ENCODE peak calls at places on chromosomes 13 and 19, in eight cellular contexts. One of them, this sample, is unnamed.
A peak's percentile ranks its signal among the peaks of the same experiment; 100 is the strongest.

GRCh38 chr19:38805180-38805579 is 7.6 kb downstream of the LGALS4 start:
- DNase-seq in heart right ventricle: no peak
- DNase-seq in astrocyte of the spinal cord: no peak
- DNase-seq in breast epithelium: no peak
- DNase-seq in mesenchymal stem cell: no peak
- DNase-seq in skeletal muscle cell: no peak
- DNase-seq in cardiac fibroblast: peak; percentile 13
- DNase-seq in PC-9: no peak
- DNase-seq in this sample: no peak

GRCh38 chr13:30796132-30796832 is 60.9 kb downstream of the ALOX5AP start:
- DNase-seq in heart right ventricle: no peak
- DNase-seq in astrocyte of the spinal cord: peak; percentile 61
- DNase-seq in breast epithelium: no peak
- DNase-seq in mesenchymal stem cell: peak; percentile 70
- DNase-seq in skeletal muscle cell: no peak
- DNase-seq in cardiac fibroblast: peak; percentile 62
- DNase-seq in PC-9: peak; percentile 62
- DNase-seq in this sample: no peak

GRCh38 chr19:17281391-17282304 is at the start of gene ANKLE1:
- DNase-seq in heart right ventricle: peak; percentile 29
- DNase-seq in astrocyte of the spinal cord: no peak
- DNase-seq in breast epithelium: no peak
- DNase-seq in mesenchymal stem cell: no peak
- DNase-seq in skeletal muscle cell: no peak
- DNase-seq in cardiac fibroblast: no peak
- DNase-seq in PC-9: no peak
- DNase-seq in this sample: peak; percentile 65

GRCh38 chr13:97175041-97175440 is 47.1 kb upstream of the MBNL2 start:
- DNase-seq in heart right ventricle: no peak
- DNase-seq in astrocyte of the spinal cord: no peak
- DNase-seq in breast epithelium: no peak
- DNase-seq in mesenchymal stem cell: no peak
- DNase-seq in skeletal muscle cell: no peak
- DNase-seq in cardiac fibroblast: no peak
- DNase-seq in PC-9: no peak
- DNase-seq in this sample: no peak

GRCh38 chr13:99269627-99270252 is 11.6 kb upstream of the GPR18 start:
- DNase-seq in heart right ventricle: no peak
- DNase-seq in astrocyte of the spinal cord: peak; percentile 76
- DNase-seq in breast epithelium: no peak
- DNase-seq in mesenchymal stem cell: peak; percentile 75
- DNase-seq in skeletal muscle cell: peak; percentile 36
- DNase-seq in cardiac fibroblast: peak; percentile 78
- DNase-seq in PC-9: no peak
- DNase-seq in this sample: no peak

GRCh38 chr13:83765796-83766195 is 116.5 kb downstream of the SLITRK1 start:
- DNase-seq in heart right ventricle: no peak
- DNase-seq in astrocyte of the spinal cord: no peak
- DNase-seq in breast epithelium: no peak
- DNase-seq in mesenchymal stem cell: no peak
- DNase-seq in skeletal muscle cell: no peak
- DNase-seq in cardiac fibroblast: no peak
- DNase-seq in PC-9: no peak
- DNase-seq in this sample: no peak

GRCh38 chr13:73248711-73249580 is 190.1 kb downstream of the KLF5 start:
- DNase-seq in heart right ventricle: no peak
- DNase-seq in astrocyte of the spinal cord: no peak
- DNase-seq in breast epithelium: no peak
- DNase-seq in mesenchymal stem cell: peak; percentile 73
- DNase-seq in skeletal muscle cell: no peak
- DNase-seq in cardiac fibroblast: peak; percentile 23
- DNase-seq in PC-9: peak; percentile 60
- DNase-seq in this sample: peak; percentile 71

GRCh38 chr19:43467276-43467675 is 1.9 kb upstream of the LYPD3 start:
- DNase-seq in heart right ventricle: no peak
- DNase-seq in astrocyte of the spinal cord: no peak
- DNase-seq in breast epithelium: no peak
- DNase-seq in mesenchymal stem cell: no peak
- DNase-seq in skeletal muscle cell: no peak
- DNase-seq in cardiac fibroblast: no peak
- DNase-seq in PC-9: no peak
- DNase-seq in this sample: no peak

GRCh38 chr13:71017607-71018006 is 849.4 kb downstream of the DACH1 start:
- DNase-seq in heart right ventricle: no peak
- DNase-seq in astrocyte of the spinal cord: no peak
- DNase-seq in breast epithelium: no peak
- DNase-seq in mesenchymal stem cell: no peak
- DNase-seq in skeletal muscle cell: no peak
- DNase-seq in cardiac fibroblast: no peak
- DNase-seq in PC-9: no peak
- DNase-seq in this sample: no peak

GRCh38 chr19:31071157-31071855 is 277.9 kb downstream of the TSHZ3 start:
- DNase-seq in heart right ventricle: no peak
- DNase-seq in astrocyte of the spinal cord: no peak
- DNase-seq in breast epithelium: no peak
- DNase-seq in mesenchymal stem cell: no peak
- DNase-seq in skeletal muscle cell: peak; percentile 34
- DNase-seq in cardiac fibroblast: no peak
- DNase-seq in PC-9: no peak
- DNase-seq in this sample: no peak

GRCh38 chr13:66888698-66889097 is 341.4 kb downstream of the PCDH9 start:
- DNase-seq in heart right ventricle: no peak
- DNase-seq in astrocyte of the spinal cord: no peak
- DNase-seq in breast epithelium: no peak
- DNase-seq in mesenchymal stem cell: peak; percentile 16
- DNase-seq in skeletal muscle cell: no peak
- DNase-seq in cardiac fibroblast: peak; percentile 5
- DNase-seq in PC-9: no peak
- DNase-seq in this sample: no peak

GRCh38 chr19:19568802-19569756 is 31.0 kb downstream of the CILP2 start:
- DNase-seq in heart right ventricle: no peak
- DNase-seq in astrocyte of the spinal cord: peak; percentile 30
- DNase-seq in breast epithelium: no peak
- DNase-seq in mesenchymal stem cell: no peak
- DNase-seq in skeletal muscle cell: no peak
- DNase-seq in cardiac fibroblast: peak; percentile 15
- DNase-seq in PC-9: peak; percentile 64
- DNase-seq in this sample: no peak

GRCh38 chr19:12720851-12721655 is 2.7 kb downstream of the TNPO2 start:
- DNase-seq in heart right ventricle: peak; percentile 34
- DNase-seq in astrocyte of the spinal cord: peak; percentile 17
- DNase-seq in breast epithelium: no peak
- DNase-seq in mesenchymal stem cell: peak; percentile 29
- DNase-seq in skeletal muscle cell: no peak
- DNase-seq in cardiac fibroblast: peak; percentile 35
- DNase-seq in PC-9: no peak
- DNase-seq in this sample: no peak

GRCh38 chr13:30002577-30002976 is 152.2 kb upstream of the UBL3 start:
- DNase-seq in heart right ventricle: no peak
- DNase-seq in astrocyte of the spinal cord: peak; percentile 63
- DNase-seq in breast epithelium: no peak
- DNase-seq in mesenchymal stem cell: peak; percentile 72
- DNase-seq in skeletal muscle cell: peak; percentile 57
- DNase-seq in cardiac fibroblast: peak; percentile 33
- DNase-seq in PC-9: peak; percentile 17
- DNase-seq in this sample: no peak

GRCh38 chr13:82848766-82849165 is 1033.5 kb downstream of the SLITRK1 start:
- DNase-seq in heart right ventricle: no peak
- DNase-seq in astrocyte of the spinal cord: no peak
- DNase-seq in breast epithelium: no peak
- DNase-seq in mesenchymal stem cell: no peak
- DNase-seq in skeletal muscle cell: no peak
- DNase-seq in cardiac fibroblast: no peak
- DNase-seq in PC-9: no peak
- DNase-seq in this sample: no peak

GRCh38 chr19:6767081-6767356 is 216 bp downstream of the SH2D3A start:
- DNase-seq in heart right ventricle: no peak
- DNase-seq in astrocyte of the spinal cord: no peak
- DNase-seq in breast epithelium: no peak
- DNase-seq in mesenchymal stem cell: no peak
- DNase-seq in skeletal muscle cell: no peak
- DNase-seq in cardiac fibroblast: no peak
- DNase-seq in PC-9: no peak
- DNase-seq in this sample: peak; percentile 68
- H3K4me3 ChIP-seq in heart right ventricle: peak overlapping the region; percentile 45
- H3K4me3 ChIP-seq in astrocyte of the spinal cord: no peak overlapping the region
- H3K4me3 ChIP-seq in breast epithelium: peak overlapping the region; percentile 17
- H3K4me3 ChIP-seq in mesenchymal stem cell: no peak overlapping the region
- H3K4me3 ChIP-seq in skeletal muscle cell: peak overlapping the region; percentile 31
- H3K4me3 ChIP-seq in cardiac fibroblast: peak overlapping the region; percentile 23
- H3K4me3 ChIP-seq in PC-9: peak overlapping the region; percentile 74
- H3K4me3 ChIP-seq in this sample: peak overlapping the region; percentile 61

GRCh38 chr19:54673222-54673621 is 10.4 kb downstream of the LILRB4 start:
- DNase-seq in heart right ventricle: no peak
- DNase-seq in astrocyte of the spinal cord: no peak
- DNase-seq in breast epithelium: no peak
- DNase-seq in mesenchymal stem cell: no peak
- DNase-seq in skeletal muscle cell: no peak
- DNase-seq in cardiac fibroblast: no peak
- DNase-seq in PC-9: no peak
- DNase-seq in this sample: no peak

GRCh38 chr19:54682306-54682705 is 19.5 kb downstream of the LILRB4 start:
- DNase-seq in heart right ventricle: no peak
- DNase-seq in astrocyte of the spinal cord: no peak
- DNase-seq in breast epithelium: no peak
- DNase-seq in mesenchymal stem cell: no peak
- DNase-seq in skeletal muscle cell: no peak
- DNase-seq in cardiac fibroblast: no peak
- DNase-seq in PC-9: no peak
- DNase-seq in this sample: no peak

GRCh38 chr19:54674021-54674617 is 11.3 kb downstream of the LILRB4 start:
- DNase-seq in heart right ventricle: no peak
- DNase-seq in astrocyte of the spinal cord: no peak
- DNase-seq in breast epithelium: no peak
- DNase-seq in mesenchymal stem cell: no peak
- DNase-seq in skeletal muscle cell: no peak
- DNase-seq in cardiac fibroblast: peak; percentile 42
- DNase-seq in PC-9: peak; percentile 14
- DNase-seq in this sample: no peak

GRCh38 chr19:54677217-54677616 is 14.4 kb downstream of the LILRB4 start:
- DNase-seq in heart right ventricle: no peak
- DNase-seq in astrocyte of the spinal cord: no peak
- DNase-seq in breast epithelium: no peak
- DNase-seq in mesenchymal stem cell: no peak
- DNase-seq in skeletal muscle cell: no peak
- DNase-seq in cardiac fibroblast: no peak
- DNase-seq in PC-9: no peak
- DNase-seq in this sample: no peak
- H3K4me3 ChIP-seq in heart right ventricle: no peak overlapping the region
- H3K4me3 ChIP-seq in astrocyte of the spinal cord: no peak overlapping the region
- H3K4me3 ChIP-seq in breast epithelium: no peak overlapping the region
- H3K4me3 ChIP-seq in mesenchymal stem cell: no peak overlapping the region
- H3K4me3 ChIP-seq in skeletal muscle cell: no peak overlapping the region
- H3K4me3 ChIP-seq in cardiac fibroblast: no peak overlapping the region
- H3K4me3 ChIP-seq in PC-9: no peak overlapping the region
- H3K4me3 ChIP-seq in this sample: no peak overlapping the region

DNA sequence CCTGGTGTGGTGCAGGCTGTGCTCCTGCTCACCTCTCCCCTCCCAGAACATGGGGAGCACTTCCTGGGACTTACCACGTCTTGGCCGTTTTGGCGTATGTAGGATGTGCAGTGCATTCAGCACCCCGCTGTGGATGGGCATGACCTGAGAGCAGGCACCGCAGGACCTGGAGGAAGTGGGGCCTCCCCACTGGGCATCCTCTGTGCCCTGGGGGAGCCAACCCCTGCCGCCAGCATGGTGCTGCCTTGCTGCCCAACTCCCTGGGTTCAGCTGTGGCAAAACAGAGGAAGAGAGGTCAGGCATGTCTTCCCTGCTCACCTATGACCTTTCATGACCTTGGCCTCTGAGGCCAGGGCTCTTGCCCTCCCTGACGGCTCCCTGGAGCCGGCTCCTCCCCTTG is 103.5 kb downstream of the RAB20 start:
- DNase-seq in heart right ventricle: no peak
- DNase-seq in astrocyte of the spinal cord: no peak
- DNase-seq in breast epithelium: no peak
- DNase-seq in mesenchymal stem cell: no peak
- DNase-seq in skeletal muscle cell: no peak
- DNase-seq in cardiac fibroblast: no peak
- DNase-seq in PC-9: no peak
- DNase-seq in this sample: no peak
- H3K4me3 ChIP-seq in heart right ventricle: no peak overlapping the region
- H3K4me3 ChIP-seq in astrocyte of the spinal cord: no peak overlapping the region
- H3K4me3 ChIP-seq in breast epithelium: no peak overlapping the region
- H3K4me3 ChIP-seq in mesenchymal stem cell: no peak overlapping the region
- H3K4me3 ChIP-seq in skeletal muscle cell: no peak overlapping the region
- H3K4me3 ChIP-seq in cardiac fibroblast: no peak overlapping the region
- H3K4me3 ChIP-seq in PC-9: no peak overlapping the region
- H3K4me3 ChIP-seq in this sample: no peak overlapping the region

GRCh38 chr13:113123226-113124150 is 889 bp downstream of the F10 start:
- DNase-seq in heart right ventricle: no peak
- DNase-seq in astrocyte of the spinal cord: no peak
- DNase-seq in breast epithelium: peak; percentile 27
- DNase-seq in mesenchymal stem cell: no peak
- DNase-seq in skeletal muscle cell: no peak
- DNase-seq in cardiac fibroblast: no peak
- DNase-seq in PC-9: no peak
- DNase-seq in this sample: no peak
- H3K4me3 ChIP-seq in heart right ventricle: peak overlapping the region; percentile 37
- H3K4me3 ChIP-seq in astrocyte of the spinal cord: peak overlapping the region; percentile 23
- H3K4me3 ChIP-seq in breast epithelium: peak overlapping the region; percentile 32
- H3K4me3 ChIP-seq in mesenchymal stem cell: peak overlapping the region; percentile 66
- H3K4me3 ChIP-seq in skeletal muscle cell: no peak overlapping the region
- H3K4me3 ChIP-seq in cardiac fibroblast: no peak overlapping the region
- H3K4me3 ChIP-seq in PC-9: no peak overlapping the region
- H3K4me3 ChIP-seq in this sample: no peak overlapping the region

GRCh38 chr19:2253106-2254051 is 2.8 kb downstream of the JSRP1 start:
- DNase-seq in heart right ventricle: no peak
- DNase-seq in astrocyte of the spinal cord: no peak
- DNase-seq in breast epithelium: no peak
- DNase-seq in mesenchymal stem cell: no peak
- DNase-seq in skeletal muscle cell: no peak
- DNase-seq in cardiac fibroblast: no peak
- DNase-seq in PC-9: no peak
- DNase-seq in this sample: peak; percentile 54
- H3K4me3 ChIP-seq in heart right ventricle: peak overlapping the region; percentile 33
- H3K4me3 ChIP-seq in astrocyte of the spinal cord: no peak overlapping the region
- H3K4me3 ChIP-seq in breast epithelium: no peak overlapping the region
- H3K4me3 ChIP-seq in mesenchymal stem cell: peak overlapping the region; percentile 18
- H3K4me3 ChIP-seq in skeletal muscle cell: no peak overlapping the region
- H3K4me3 ChIP-seq in cardiac fibroblast: no peak overlapping the region
- H3K4me3 ChIP-seq in PC-9: no peak overlapping the region
- H3K4me3 ChIP-seq in this sample: no peak overlapping the region

This sample was measured in RWPE2.